ENCODE peak calls at places on chromosomes 7 and 10, in seven cellular contexts. Z is SK-N-SH, F is HepG2, C is HCT116, V is H1, E is GM12878, A is K562. J is an unnamed sample.

GRCh38 chr7:151013356-151013727 is 11.0 kb downstream of the ATG9B start:
- DNase-seq in F (no peak), V (no peak), A (no peak), E (no peak), C (no peak), Z (peak; percentile 96), J (no peak)

GRCh38 chr10:129897851-129898463 is 66.1 kb downstream of the EBF3 start:
- DNase-seq in F (no peak), E (no peak), Z (no peak), A (no peak), V (no peak), C (no peak), J (no peak)

GRCh38 chr10:120076966-120077706 is 184.6 kb downstream of the SEC23IP start:
- DNase-seq in F (no peak), C (no peak), Z (no peak), A (no peak), E (no peak), V (no peak), J (no peak)

GRCh38 chr7:131188367-131189339 is 139.0 kb upstream of the MKLN1 start:
- DNase-seq in V (no peak), Z (no peak), E (peak; percentile 61), A (peak; percentile 61), F (peak; percentile 28), C (peak; percentile 93), J (no peak)

GRCh38 chr7:116728413-116728812 is 56.4 kb downstream of the MET start:
- DNase-seq in E (no peak), Z (no peak), V (no peak), A (no peak), F (no peak), C (no peak), J (no peak)

GRCh38 chr10:126156545-126156944 is 231.7 kb downstream of the ADAM12 start:
- DNase-seq in E (no peak), Z (no peak), F (no peak), A (no peak), C (no peak), V (no peak), J (no peak)

GRCh38 chr10:75410135-75410787 is 8.7 kb upstream of the ZNF503 start:
- DNase-seq in A (no peak), E (no peak), C (no peak), V (no peak), F (no peak), Z (no peak), J (no peak)

GRCh38 chr7:15602236-15602635 is 40.4 kb upstream of the AGMO start:
- DNase-seq in F (no peak), V (no peak), C (no peak), A (no peak), Z (no peak), E (no peak), J (peak; percentile 33)

GRCh38 chr10:93799309-93799708 is 41.6 kb downstream of the LGI1 start:
- DNase-seq in Z (no peak), V (no peak), E (no peak), F (no peak), C (no peak), A (no peak), J (no peak)

GRCh38 chr7:100679927-100680588 is 6.5 kb downstream of the GNB2 start:
- DNase-seq in F (no peak), C (no peak), E (no peak), Z (peak; percentile 44), V (no peak), A (peak; percentile 49), J (no peak)

GRCh38 chr7:100598425-100598824 is 3.7 kb upstream of the PCOLCE start:
- DNase-seq in C (no peak), Z (no peak), E (no peak), F (no peak), V (no peak), A (no peak), J (no peak)

GRCh38 chr7:111853231-111853990 is 291.1 kb upstream of the IMMP2L start:
- DNase-seq in A (peak; percentile 18), C (no peak), Z (no peak), F (no peak), E (no peak), V (no peak), J (peak; percentile 38)

GRCh38 chr10:113179270-113179669 is 229.2 kb downstream of the TCF7L2 start:
- DNase-seq in F (no peak), V (peak; percentile 22), Z (no peak), A (no peak), C (no peak), E (no peak), J (no peak)

GRCh38 chr10:113178771-113179170 is 228.7 kb downstream of the TCF7L2 start:
- DNase-seq in F (no peak), V (peak; percentile 38), C (no peak), Z (no peak), E (no peak), A (no peak), J (no peak)

GRCh38 chr10:113177936-113178335 is 227.9 kb downstream of the TCF7L2 start:
- DNase-seq in E (no peak), Z (no peak), A (no peak), F (no peak), V (peak; percentile 45), C (no peak), J (no peak)

GRCh38 chr10:113180401-113181154 is 230.5 kb downstream of the TCF7L2 start:
- DNase-seq in A (no peak), F (no peak), E (no peak), C (no peak), V (peak; percentile 44), Z (peak; percentile 40), J (no peak)

GRCh38 chr10:113179966-113180365 is 229.9 kb downstream of the TCF7L2 start:
- DNase-seq in V (peak; percentile 26), A (no peak), C (no peak), F (no peak), E (no peak), Z (no peak), J (no peak)
- TF ChIP-seq JUND in V (no peak), A (no peak), C (no peak), F (no peak), E (no peak), Z (no peak), J (no peak)

GRCh38 chr7:33722383-33723096 is 182.8 kb upstream of the BMPER start:
- DNase-seq in C (peak; percentile 29), F (peak; percentile 27), A (no peak), Z (peak; percentile 93), V (no peak), E (no peak), J (no peak)
- TF ChIP-seq JUND in C (no peak), F (no peak), A (no peak), Z (peak; percentile 75), V (peak; percentile 33), E (no peak), J (no peak)

GRCh38 chr7:69246758-69247157 is 351.5 kb upstream of the AUTS2 start:
- DNase-seq in E (no peak), V (no peak), F (no peak), A (no peak), Z (no peak), C (no peak), J (no peak)

GRCh38 chr7:69250958-69251357 is 347.3 kb upstream of the AUTS2 start:
- DNase-seq in C (no peak), F (no peak), Z (no peak), E (no peak), V (no peak), A (no peak), J (no peak)

GRCh38 chr7:69244691-69245090 is 353.6 kb upstream of the AUTS2 start:
- DNase-seq in A (no peak), F (no peak), C (no peak), Z (no peak), V (no peak), E (no peak), J (no peak)

GRCh38 chr7:69245646-69246045 is 352.6 kb upstream of the AUTS2 start:
- DNase-seq in V (no peak), E (no peak), Z (no peak), C (no peak), A (no peak), F (no peak), J (no peak)
- TF ChIP-seq JUND in V (no peak), E (no peak), Z (no peak), C (no peak), A (no peak), F (no peak), J (no peak)

GRCh38 chr10:52908483-52908882 is 135.9 kb upstream of the MBL2 start:
- DNase-seq in F (no peak), E (no peak), C (no peak), V (no peak), Z (no peak), A (no peak), J (no peak)
- TF ChIP-seq JUND in F (no peak), E (no peak), C (no peak), V (no peak), Z (no peak), A (no peak), J (no peak)

GRCh38 chr10:43287056-43288007 is 20.5 kb upstream of the RASGEF1A start:
- DNase-seq in Z (no peak), E (peak; percentile 27), V (no peak), C (peak; percentile 66), F (no peak), A (peak; percentile 59), J (peak; percentile 94)
- TF ChIP-seq JUND in Z (no peak), E (no peak), V (no peak), C (peak; percentile 82), F (no peak), A (peak; percentile 78), J (peak; percentile 56)

DNA sequence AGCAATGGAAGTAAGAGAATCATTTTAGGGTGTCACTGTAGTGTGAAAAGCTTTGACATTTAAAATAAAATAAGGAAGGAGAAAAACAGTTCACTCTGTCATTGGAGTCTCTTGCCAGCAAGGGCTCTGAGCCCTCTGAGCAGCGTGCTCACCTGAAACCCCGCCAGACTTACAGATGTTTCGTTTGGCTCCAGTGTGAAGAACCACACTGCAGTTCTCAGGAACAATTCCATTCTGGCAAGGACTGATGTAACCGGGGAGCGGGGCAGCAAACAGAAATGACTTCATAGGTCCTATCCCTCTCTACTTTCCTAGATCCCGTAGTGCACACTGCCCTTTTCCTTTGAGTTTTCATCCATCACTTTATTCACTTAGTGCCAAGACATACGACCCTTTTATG is 164.3 kb downstream of the CELF2 start:
- DNase-seq in F (no peak), C (no peak), E (no peak), V (no peak), A (no peak), Z (no peak), J (no peak)
- TF ChIP-seq JUND in F (no peak), C (no peak), E (no peak), V (no peak), A (no peak), Z (no peak), J (no peak)

GRCh38 chr7:99301496-99301895 is 24.2 kb upstream of the ARPC1A start:
- DNase-seq in V (no peak), E (no peak), F (no peak), A (no peak), C (no peak), Z (no peak), J (no peak)

GRCh38 chr7:99293650-99294049 is 21.0 kb downstream of the MYH16 start:
- DNase-seq in C (no peak), Z (no peak), V (no peak), E (no peak), F (no peak), A (no peak), J (no peak)

GRCh38 chr7:99292127-99292526 is 19.5 kb downstream of the MYH16 start:
- DNase-seq in E (no peak), A (no peak), V (no peak), F (no peak), C (no peak), Z (no peak), J (no peak)

GRCh38 chr7:99293167-99293566 is 20.5 kb downstream of the MYH16 start:
- DNase-seq in A (no peak), E (no peak), V (no peak), F (no peak), C (no peak), Z (no peak), J (no peak)

GRCh38 chr7:99296471-99296870 is 23.8 kb downstream of the MYH16 start:
- DNase-seq in C (no peak), V (no peak), A (no peak), Z (no peak), F (no peak), E (no peak), J (no peak)
- TF ChIP-seq JUND in C (no peak), V (no peak), A (no peak), Z (no peak), F (no peak), E (no peak), J (no peak)

J was measured in T47D.